ENCODE peak calls at places on chromosomes 2 and 18, in ten cellular contexts. M, A, G, N, R, J, Z, L, P and Q are unnamed samples.

GRCh38 chr2:190701586-190701985 is 52.7 kb downstream of the NAB1 start:
- DNase-seq in M (no peak), A (no peak), G (no peak), N (no peak), R (no peak), J (no peak), Z (no peak), L (no peak), P (no peak), Q (no peak)

GRCh38 chr2:217529271-217529670 is 473.5 kb downstream of the TNS1 start:
- DNase-seq in M (no peak), A (no peak), G (no peak), N (no peak), R (no peak), J (no peak), Z (no peak), L (no peak), P (no peak), Q (no peak)

GRCh38 chr18:45957100-45957499 is 10.0 kb downstream of the EPG5 start:
- DNase-seq in M (no peak), A (no peak), G (peak; percentile 48), N (no peak), R (no peak), J (no peak), Z (no peak), L (no peak), P (no peak), Q (no peak)

GRCh38 chr2:217953531-217953932 is 49.3 kb downstream of the TNS1 start:
- DNase-seq in M (no peak), A (no peak), G (no peak), N (no peak), R (no peak), J (no peak), Z (no peak), L (no peak), P (no peak), Q (no peak)

GRCh38 chr2:118202707-118203303 is 114.5 kb downstream of the INSIG2 start:
- DNase-seq in M (peak; percentile 55), A (no peak), G (peak; percentile 35), N (no peak), R (no peak), J (peak; percentile 61), Z (peak; percentile 45), L (peak; percentile 55), P (peak; percentile 76), Q (peak; percentile 67)

GRCh38 chr18:49212819-49213218 is 247.6 kb downstream of the DYM start:
- DNase-seq in M (no peak), A (no peak), G (peak; percentile 28), N (no peak), R (no peak), J (no peak), Z (no peak), L (no peak), P (no peak), Q (no peak)

GRCh38 chr2:236166781-236167296 is 1.3 kb downstream of the GBX2 start:
- DNase-seq in M (no peak), A (no peak), G (no peak), N (no peak), R (no peak), J (no peak), Z (no peak), L (no peak), P (peak; percentile 66), Q (no peak)

GRCh38 chr2:8624855-8625398 is 56.9 kb upstream of the ID2 start:
- DNase-seq in M (no peak), A (no peak), G (no peak), N (no peak), R (no peak), J (peak; percentile 68), Z (no peak), L (no peak), P (no peak), Q (no peak)

GRCh38 chr18:33356735-33357134 is 83.8 kb downstream of the CCDC178 start:
- DNase-seq in M (no peak), A (no peak), G (no peak), N (no peak), R (no peak), J (no peak), Z (no peak), L (no peak), P (no peak), Q (no peak)

GRCh38 chr2:185738679-185739472 is at the start of gene FSIP2:
- DNase-seq in M (peak; percentile 4), A (peak; percentile 49), G (peak; percentile 52), N (no peak), R (no peak), J (peak; percentile 62), Z (no peak), L (peak; percentile 82), P (peak; percentile 96), Q (peak; percentile 94)

GRCh38 chr2:15729709-15730544 is 138.3 kb downstream of the DDX1 start:
- DNase-seq in M (no peak), A (no peak), G (no peak), N (no peak), R (no peak), J (no peak), Z (no peak), L (no peak), P (no peak), Q (no peak)

GRCh38 chr2:1970341-1970740 is 226.0 kb upstream of the PXDN start:
- DNase-seq in M (no peak), A (no peak), G (no peak), N (no peak), R (no peak), J (no peak), Z (no peak), L (no peak), P (no peak), Q (no peak)

GRCh38 chr2:35997488-35997887 is 358.1 kb upstream of the CRIM1 start:
- DNase-seq in M (no peak), A (no peak), G (no peak), N (no peak), R (no peak), J (no peak), Z (no peak), L (no peak), P (no peak), Q (no peak)

GRCh38 chr18:23689031-23689615 is at the start of gene LAMA3:
- DNase-seq in M (peak; percentile 25), A (peak; percentile 71), G (no peak), N (no peak), R (no peak), J (peak; percentile 81), Z (peak; percentile 30), L (peak; percentile 24), P (peak; percentile 81), Q (peak; percentile 86)

GRCh38 chr2:100248971-100249370 is 73.3 kb downstream of the LONRF2 start:
- DNase-seq in M (no peak), A (no peak), G (no peak), N (no peak), R (no peak), J (no peak), Z (no peak), L (no peak), P (no peak), Q (no peak)

GRCh38 chr2:23588788-23589187 is 203.8 kb downstream of the KLHL29 start:
- DNase-seq in M (no peak), A (no peak), G (no peak), N (no peak), R (no peak), J (no peak), Z (no peak), L (no peak), P (no peak), Q (no peak)
- H3K27ac ChIP-seq in M (no peak overlapping the region), A (no peak overlapping the region), G (no peak overlapping the region), N (no peak overlapping the region), R (no peak overlapping the region), J (no peak overlapping the region), Z (no peak overlapping the region), L (no peak overlapping the region), P (no peak overlapping the region), Q (no peak overlapping the region)

DNA sequence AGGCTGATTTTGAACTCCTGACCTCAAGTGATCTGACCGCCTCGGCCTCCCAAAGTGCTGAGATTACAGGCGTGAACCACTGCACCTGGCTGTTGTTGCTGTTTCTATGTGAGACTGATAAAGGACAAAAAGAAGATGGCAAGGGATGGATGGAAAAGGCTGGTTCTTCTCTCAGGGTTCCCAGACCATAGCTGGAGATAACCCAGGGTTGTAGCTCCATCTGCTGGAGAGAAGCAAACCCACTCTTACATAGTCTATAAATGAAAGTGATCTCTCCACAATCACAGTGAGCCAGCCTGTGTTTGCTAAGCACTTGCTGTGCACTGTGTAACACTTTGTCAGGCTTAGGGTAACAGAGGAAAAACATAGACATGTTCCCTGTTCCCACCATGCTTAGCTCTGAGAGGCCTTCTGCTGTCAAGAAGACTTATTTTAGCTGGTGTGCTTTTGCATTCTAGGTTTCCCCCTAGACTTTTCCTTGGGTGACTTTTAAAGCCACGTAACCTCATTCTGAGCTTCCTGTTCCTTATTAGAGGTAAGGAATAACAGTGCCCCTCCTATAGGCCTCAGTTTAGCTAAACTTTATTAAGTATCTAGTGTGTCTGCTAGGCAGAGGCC is 49.7 kb downstream of the LIMS1 start:
- DNase-seq in M (peak; percentile 52), A (no peak), G (peak; percentile 84), N (peak; percentile 16), R (no peak), J (peak; percentile 88), Z (peak; percentile 58), L (peak; percentile 81), P (peak; percentile 80), Q (peak; percentile 88)
- H3K27ac ChIP-seq in M (no peak overlapping the region), A (no peak overlapping the region), G (peak overlapping the region; percentile 52), N (no peak overlapping the region), R (no peak overlapping the region), J (no peak overlapping the region), Z (no peak overlapping the region), L (no peak overlapping the region), P (no peak overlapping the region), Q (peak overlapping the region; percentile 12)

DNA sequence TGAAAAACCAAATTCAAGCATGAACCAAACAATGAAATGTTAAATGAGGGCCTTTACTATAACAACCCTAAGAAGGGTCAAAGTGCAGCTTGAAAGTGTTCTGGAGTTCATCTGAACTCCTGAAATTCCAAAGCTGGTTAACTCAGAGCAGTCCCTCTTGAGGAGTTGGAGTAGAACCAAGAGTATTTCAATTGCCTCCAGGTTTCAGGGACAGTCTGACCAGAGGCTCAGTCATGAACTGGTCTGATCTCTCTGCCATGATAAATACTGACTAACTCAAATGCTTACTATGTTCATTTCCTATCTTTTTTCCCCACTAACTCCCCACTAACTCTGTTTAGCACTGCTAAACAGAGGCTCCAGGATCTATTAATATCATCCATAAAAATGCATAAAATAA is 2.7 kb downstream of the STARD7 start:
- DNase-seq in M (no peak), A (no peak), G (peak; percentile 18), N (no peak), R (no peak), J (peak; percentile 78), Z (no peak), L (no peak), P (no peak), Q (no peak)
- H3K27ac ChIP-seq in M (no peak overlapping the region), A (peak overlapping the region; percentile 71), G (peak overlapping the region; percentile 12), N (peak overlapping the region; percentile 92), R (no peak overlapping the region), J (peak overlapping the region; percentile 35), Z (peak overlapping the region; percentile 13), L (no peak overlapping the region), P (no peak overlapping the region), Q (peak overlapping the region; percentile 58)

DNA sequence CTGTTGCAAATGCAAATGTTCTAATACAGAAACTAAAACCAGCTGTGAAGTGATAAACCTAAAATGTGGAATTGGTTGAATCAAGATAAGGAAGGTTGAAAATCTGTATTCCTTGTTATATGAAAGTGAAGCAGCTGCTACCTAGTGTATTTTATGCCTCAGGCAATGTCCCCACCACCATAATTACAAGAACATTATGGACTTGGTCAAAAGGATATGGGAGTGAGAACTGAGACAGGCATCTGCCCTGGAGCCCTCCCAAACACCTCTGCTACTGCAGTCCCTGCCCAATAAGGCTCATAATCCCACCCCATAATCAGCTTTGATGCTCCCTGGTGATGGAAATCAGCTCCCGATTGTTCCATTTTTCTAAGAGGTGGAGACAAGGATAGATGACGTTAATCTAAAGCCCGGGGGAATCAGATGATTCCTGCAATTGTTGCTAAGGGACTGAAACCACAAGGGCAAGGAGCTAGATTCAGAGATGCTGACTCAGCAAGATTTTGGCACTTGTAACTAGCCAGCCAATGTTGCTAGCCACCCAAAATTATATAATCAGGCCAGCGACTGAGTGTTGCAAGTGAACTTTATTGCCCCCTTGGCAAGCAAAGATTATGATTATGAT is 69.5 kb downstream of the EVA1A start:
- DNase-seq in M (no peak), A (no peak), G (peak; percentile 24), N (no peak), R (no peak), J (no peak), Z (no peak), L (no peak), P (no peak), Q (no peak)
- H3K27ac ChIP-seq in M (no peak overlapping the region), A (no peak overlapping the region), G (no peak overlapping the region), N (no peak overlapping the region), R (no peak overlapping the region), J (no peak overlapping the region), Z (no peak overlapping the region), L (no peak overlapping the region), P (no peak overlapping the region), Q (no peak overlapping the region)